ENCODE peak calls at places on chromosomes 4 and X, in five cellular contexts. C, M, O, Q and S are unnamed samples.
A peak's percentile ranks its signal among the peaks of the same experiment; 100 is the strongest.

GRCh38 chr4:164011791-164012190 is 517.3 kb downstream of the TMA16 start:
- DNase-seq in C (no peak), M (peak; percentile 47), O (no peak), Q (no peak), S (no peak)

GRCh38 chr4:15689540-15689939 is 7.9 kb downstream of the FAM200B start:
- DNase-seq in C (no peak), M (no peak), O (no peak), Q (no peak), S (no peak)

GRCh38 chrX:2767631-2768455 is 16.0 kb downstream of the XG start:
- DNase-seq in C (no peak), M (no peak), O (peak; percentile 38), Q (no peak), S (no peak)

GRCh38 chr4:133483600-133484246 is 334.6 kb downstream of the PCDH10 start:
- DNase-seq in C (peak; percentile 11), M (peak; percentile 63), O (no peak), Q (no peak), S (no peak)

GRCh38 chr4:183318656-183319055 is 1.4 kb downstream of the CLDN22 start:
- DNase-seq in C (no peak), M (no peak), O (no peak), Q (no peak), S (no peak)

GRCh38 chr4:130257271-130257670 is 1161.3 kb downstream of the C4orf33 start:
- DNase-seq in C (peak; percentile 22), M (peak; percentile 83), O (no peak), Q (no peak), S (no peak)

GRCh38 chr4:72886602-72887001 is 182.9 kb downstream of the COX18 start:
- DNase-seq in C (no peak), M (peak; percentile 0), O (no peak), Q (no peak), S (no peak)

GRCh38 chrX:154748712-154749339 is 2.1 kb downstream of the GAB3 start:
- DNase-seq in C (no peak), M (peak; percentile 77), O (no peak), Q (peak; percentile 43), S (no peak)

GRCh38 chrX:65587616-65588526 is 53.3 kb upstream of the LAS1L start:
- DNase-seq in C (no peak), M (peak; percentile 56), O (peak; percentile 88), Q (peak; percentile 77), S (no peak)

GRCh38 chrX:11460347-11460746 is 167.1 kb downstream of the AMELX start:
- DNase-seq in C (no peak), M (peak; percentile 6), O (no peak), Q (no peak), S (no peak)

GRCh38 chr4:20358110-20358509 is 106.4 kb downstream of the SLIT2 start:
- DNase-seq in C (no peak), M (no peak), O (no peak), Q (no peak), S (no peak)

GRCh38 chr4:41613782-41614181 is 75.8 kb downstream of the LIMCH1 start:
- DNase-seq in C (no peak), M (no peak), O (no peak), Q (no peak), S (no peak)

GRCh38 chrX:40474205-40474626 is 106.6 kb upstream of the ATP6AP2 start:
- DNase-seq in C (peak; percentile 16), M (peak; percentile 91), O (no peak), Q (peak; percentile 39), S (no peak)

GRCh38 chr4:150632639-150633038 is 50.7 kb downstream of the MAB21L2 start:
- DNase-seq in C (no peak), M (no peak), O (no peak), Q (no peak), S (no peak)

GRCh38 chr4:112517067-112517588 is 1.1 kb upstream of the NEUROG2 start:
- DNase-seq in C (no peak), M (no peak), O (no peak), Q (no peak), S (no peak)

GRCh38 chrX:128759745-128760144 is 707.5 kb upstream of the ACTRT1 start:
- DNase-seq in C (no peak), M (peak; percentile 75), O (no peak), Q (no peak), S (no peak)

GRCh38 chrX:104566921-104567501 is 1.0 kb downstream of the IL1RAPL2 start:
- DNase-seq in C (no peak), M (no peak), O (no peak), Q (peak; percentile 8), S (no peak)

GRCh38 chr4:117137143-117137542 is 51.8 kb upstream of the TRAM1L1 start:
- DNase-seq in C (peak; percentile 56), M (peak; percentile 50), O (no peak), Q (peak; percentile 10), S (no peak)

GRCh38 chr4:184798504-184798903 is 27.3 kb downstream of the ACSL1 start:
- DNase-seq in C (no peak), M (no peak), O (no peak), Q (no peak), S (no peak)

GRCh38 chr4:19807505-19807904 is 444.2 kb upstream of the SLIT2 start:
- DNase-seq in C (peak; percentile 52), M (no peak), O (no peak), Q (no peak), S (no peak)

GRCh38 chr4:76361689-76362412 is 55.3 kb downstream of the STBD1 start:
- DNase-seq in C (no peak), M (no peak), O (no peak), Q (no peak), S (no peak)

GRCh38 chr4:3802571-3803474 is 36.6 kb downstream of the ADRA2C start:
- DNase-seq in C (no peak), M (peak; percentile 34), O (no peak), Q (no peak), S (no peak)

GRCh38 chrX:104122829-104123228 is 10.5 kb downstream of the ZCCHC18 start:
- DNase-seq in C (no peak), M (no peak), O (no peak), Q (no peak), S (no peak)

DNA sequence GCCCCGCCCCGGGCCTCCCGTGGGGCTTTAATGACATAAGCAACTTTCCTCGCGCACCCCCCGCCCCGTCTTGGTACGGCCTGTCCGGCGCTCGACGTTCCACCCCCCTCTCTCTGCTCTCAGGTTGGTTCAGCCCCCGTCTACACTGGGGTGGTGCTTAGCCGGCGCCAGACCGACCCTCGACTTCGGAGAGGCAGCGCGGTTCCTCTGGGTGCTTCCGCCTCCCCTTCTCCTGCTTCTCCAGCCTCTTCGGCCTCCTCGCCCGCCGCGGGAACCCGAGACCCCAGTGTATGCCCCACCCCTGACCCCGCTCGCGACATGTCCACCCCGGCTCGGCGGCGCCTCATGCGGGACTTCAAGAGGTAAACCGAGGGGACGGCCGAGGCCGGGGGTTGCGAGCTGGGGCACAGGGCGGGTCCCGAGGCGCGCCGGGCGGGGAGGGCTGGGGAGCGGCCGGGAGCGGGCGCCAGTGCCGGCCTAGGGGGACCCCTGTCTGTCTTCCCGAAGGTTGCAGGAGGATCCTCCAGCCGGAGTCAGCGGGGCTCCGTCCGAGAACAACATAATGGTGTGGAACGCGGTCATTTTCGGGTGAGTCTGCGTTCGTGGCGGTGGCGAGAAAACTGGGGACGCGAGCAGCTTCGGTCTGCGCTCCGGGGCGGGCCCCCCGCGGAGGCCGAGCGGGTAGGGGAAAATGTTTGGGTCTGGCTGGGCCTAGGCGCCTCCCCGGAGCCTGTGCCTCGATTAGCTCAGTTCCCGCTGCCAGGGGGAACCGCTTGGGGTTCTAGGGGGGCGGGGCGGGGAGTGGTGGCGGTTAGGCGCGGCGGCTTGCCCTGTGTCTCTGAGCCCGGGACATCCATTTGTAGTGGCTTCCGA is at the start of gene UBE2A:
- DNase-seq in C (peak; percentile 73), M (peak; percentile 93), O (peak; percentile 91), Q (peak; percentile 91), S (peak; percentile 89)
- TF ChIP-seq CTCF in C (peak; percentile 35), M (peak; percentile 18), O (peak; percentile 24), Q (no peak), S (peak; percentile 52)

DNA sequence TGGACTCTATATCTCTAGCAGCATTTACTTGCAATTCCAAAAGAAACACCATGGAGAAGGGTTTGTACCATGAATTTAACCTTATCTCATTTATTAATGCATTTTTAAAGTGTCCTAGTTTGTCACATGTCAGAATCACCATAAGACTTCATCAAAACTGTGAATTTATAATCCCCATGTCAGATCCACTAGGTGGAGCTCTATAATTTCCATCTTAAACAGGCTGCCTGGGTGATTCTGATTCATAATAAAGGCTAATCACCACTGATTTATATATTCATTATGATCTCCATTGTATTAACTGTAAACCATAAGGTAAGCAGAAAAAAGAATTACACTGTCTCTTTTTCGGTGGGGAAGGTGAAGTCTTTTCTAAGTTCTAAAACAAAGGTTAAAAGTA is 4.0 kb downstream of the TCEAL2 start:
- DNase-seq in C (no peak), M (peak; percentile 25), O (no peak), Q (no peak), S (no peak)
- TF ChIP-seq CTCF in C (peak; percentile 28), M (peak; percentile 57), O (no peak), Q (no peak), S (peak; percentile 53)

GRCh38 chr4:158875026-158875425 is 106.2 kb downstream of the FNIP2 start:
- DNase-seq in C (no peak), M (no peak), O (no peak), Q (no peak), S (no peak)

GRCh38 chr4:158877069-158877468 is 108.2 kb downstream of the FNIP2 start:
- DNase-seq in C (no peak), M (no peak), O (no peak), Q (no peak), S (no peak)

GRCh38 chr4:158875455-158875854 is 106.6 kb downstream of the FNIP2 start:
- DNase-seq in C (no peak), M (no peak), O (no peak), Q (no peak), S (no peak)

GRCh38 chr4:158871050-158871724 is 102.4 kb downstream of the FNIP2 start:
- DNase-seq in C (no peak), M (no peak), O (no peak), Q (no peak), S (no peak)

GRCh38 chr4:158873795-158874359 is 105.1 kb downstream of the FNIP2 start:
- DNase-seq in C (peak; percentile 28), M (no peak), O (no peak), Q (no peak), S (no peak)
- TF ChIP-seq CTCF in C (no peak), M (no peak), O (no peak), Q (no peak), S (no peak)

GRCh38 chr4:173837517-173837916 is 307.5 kb upstream of the HAND2 start:
- DNase-seq in C (no peak), M (no peak), O (no peak), Q (no peak), S (no peak)
- TF ChIP-seq CTCF in C (no peak), M (no peak), O (no peak), Q (no peak), S (no peak)

GRCh38 chrX:7941390-7942042 is 14.3 kb upstream of the PNPLA4 start:
- DNase-seq in C (peak; percentile 5), M (peak; percentile 33), O (no peak), Q (peak; percentile 6), S (no peak)
- TF ChIP-seq CTCF in C (peak; percentile 67), M (peak; percentile 53), O (no peak), Q (peak; percentile 14), S (peak; percentile 68)

GRCh38 chr4:138035781-138036258 is 206.3 kb downstream of the SLC7A11 start:
- DNase-seq in C (peak; percentile 40), M (peak; percentile 76), O (no peak), Q (peak; percentile 2), S (no peak)
- TF ChIP-seq CTCF in C (peak; percentile 63), M (peak; percentile 67), O (no peak), Q (peak; percentile 59), S (peak; percentile 77)

GRCh38 chr4:2008921-2009650 is at the start of gene NELFA:
- DNase-seq in C (peak; percentile 80), M (peak; percentile 96), O (peak; percentile 96), Q (peak; percentile 97), S (peak; percentile 96)
- TF ChIP-seq CTCF in C (peak; percentile 8), M (no peak), O (peak; percentile 68), Q (no peak), S (peak; percentile 70)